ENCODE peak calls at places on chromosomes 6 and 20, in eight cellular contexts. N is GM23338, A is transverse colon, L is prostate gland, R is sigmoid colon, M is upper lobe of left lung, Q is suprapubic skin, Z is spleen. G is an unnamed sample.

GRCh38 chr20:61434361-61434781 is 182.3 kb downstream of the CDH4 start:
- DNase-seq in N (no peak), A (no peak), L (no peak), R (no peak), M (no peak), Q (no peak), Z (no peak), G (no peak)

GRCh38 chr6:88536056-88536455 is 369.9 kb upstream of the CNR1 start:
- DNase-seq in N (no peak), A (no peak), L (no peak), R (no peak), M (no peak), Q (no peak), Z (no peak), G (no peak)

GRCh38 chr6:9504191-9504590 is 910.7 kb downstream of the TFAP2A start:
- DNase-seq in N (no peak), A (no peak), L (no peak), R (no peak), M (no peak), Q (no peak), Z (no peak), G (no peak)

GRCh38 chr20:50977066-50978045 is 18.7 kb downstream of the MOCS3 start:
- DNase-seq in N (no peak), A (no peak), L (no peak), R (no peak), M (no peak), Q (no peak), Z (no peak), G (no peak)

GRCh38 chr6:121612916-121613315 is 177.5 kb downstream of the GJA1 start:
- DNase-seq in N (no peak), A (no peak), L (no peak), R (no peak), M (no peak), Q (no peak), Z (no peak), G (no peak)

GRCh38 chr6:5762561-5762968 is 244.2 kb downstream of the NRN1 start:
- DNase-seq in N (no peak), A (no peak), L (no peak), R (peak; percentile 72), M (no peak), Q (peak; percentile 35), Z (no peak), G (no peak)

GRCh38 chr6:133983099-133983939 is 30.3 kb downstream of the TBPL1 start:
- DNase-seq in N (no peak), A (no peak), L (no peak), R (no peak), M (peak; percentile 86), Q (no peak), Z (no peak), G (no peak)

GRCh38 chr6:159745081-159745480 is 16.8 kb upstream of the ACAT2 start:
- DNase-seq in N (no peak), A (no peak), L (no peak), R (no peak), M (no peak), Q (no peak), Z (no peak), G (no peak)

GRCh38 chr20:36335187-36335870 is 29.2 kb downstream of the DLGAP4 start:
- DNase-seq in N (no peak), A (no peak), L (no peak), R (no peak), M (no peak), Q (no peak), Z (peak; percentile 34), G (no peak)

GRCh38 chr6:79789843-79790242 is 157.5 kb downstream of the ELOVL4 start:
- DNase-seq in N (no peak), A (no peak), L (no peak), R (no peak), M (no peak), Q (no peak), Z (no peak), G (no peak)

GRCh38 chr20:62875419-62876355 is 14.1 kb upstream of the TCFL5 start:
- DNase-seq in N (peak; percentile 85), A (peak; percentile 78), L (peak; percentile 60), R (peak; percentile 95), M (peak; percentile 68), Q (peak; percentile 93), Z (peak; percentile 84), G (no peak)

DNA sequence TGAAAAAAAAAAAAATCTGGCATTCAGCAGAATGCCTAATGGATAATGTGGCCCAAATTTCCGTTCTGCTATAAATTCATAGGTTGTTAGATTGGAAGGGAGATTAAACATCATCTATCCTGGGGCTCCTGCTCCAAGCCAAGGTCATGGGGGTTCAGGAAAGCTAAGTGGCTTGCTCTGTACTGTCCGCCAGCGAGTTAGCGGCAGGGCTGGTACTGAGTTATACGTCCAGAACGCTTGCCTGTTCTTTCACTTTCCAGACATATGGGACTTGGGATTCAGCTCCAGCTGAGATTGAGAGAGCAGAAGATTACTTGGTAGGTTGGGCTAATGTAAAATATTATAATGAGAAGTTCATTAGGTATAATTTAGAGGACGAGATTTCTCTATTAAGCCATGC is 858 bp downstream of the RWDD1 start:
- DNase-seq in N (no peak), A (peak; percentile 37), L (no peak), R (peak; percentile 65), M (peak; percentile 57), Q (no peak), Z (no peak), G (no peak)
- TF ChIP-seq POLR2AphosphoS5 in N (no peak), A (no peak), L (no peak), R (no peak), M (no peak), Q (no peak), Z (no peak), G (no peak)

GRCh38 chr20:49283176-49283702 is 5.4 kb upstream of the ZNFX1 start:
- DNase-seq in N (no peak), A (no peak), L (no peak), R (no peak), M (no peak), Q (no peak), Z (no peak), G (no peak)
- TF ChIP-seq POLR2AphosphoS5 in N (peak; percentile 44), A (no peak), L (no peak), R (no peak), M (no peak), Q (no peak), Z (no peak), G (peak; percentile 34)

GRCh38 chr6:31621320-31621939 is 915 bp downstream of the PRRC2A start:
- DNase-seq in N (no peak), A (no peak), L (no peak), R (no peak), M (no peak), Q (no peak), Z (no peak), G (no peak)

GRCh38 chr6:31622678-31623077 is 2.2 kb downstream of the PRRC2A start:
- DNase-seq in N (no peak), A (no peak), L (peak; percentile 91), R (no peak), M (peak; percentile 57), Q (no peak), Z (no peak), G (no peak)

GRCh38 chr6:31620586-31621319 is at the start of gene PRRC2A:
- DNase-seq in N (peak; percentile 91), A (peak; percentile 96), L (peak; percentile 75), R (peak; percentile 92), M (peak; percentile 80), Q (peak; percentile 91), Z (peak; percentile 98), G (peak; percentile 75)

GRCh38 chr6:31621991-31622390 is 1.5 kb downstream of the PRRC2A start:
- DNase-seq in N (no peak), A (peak; percentile 33), L (peak; percentile 78), R (no peak), M (no peak), Q (no peak), Z (no peak), G (no peak)

DNA sequence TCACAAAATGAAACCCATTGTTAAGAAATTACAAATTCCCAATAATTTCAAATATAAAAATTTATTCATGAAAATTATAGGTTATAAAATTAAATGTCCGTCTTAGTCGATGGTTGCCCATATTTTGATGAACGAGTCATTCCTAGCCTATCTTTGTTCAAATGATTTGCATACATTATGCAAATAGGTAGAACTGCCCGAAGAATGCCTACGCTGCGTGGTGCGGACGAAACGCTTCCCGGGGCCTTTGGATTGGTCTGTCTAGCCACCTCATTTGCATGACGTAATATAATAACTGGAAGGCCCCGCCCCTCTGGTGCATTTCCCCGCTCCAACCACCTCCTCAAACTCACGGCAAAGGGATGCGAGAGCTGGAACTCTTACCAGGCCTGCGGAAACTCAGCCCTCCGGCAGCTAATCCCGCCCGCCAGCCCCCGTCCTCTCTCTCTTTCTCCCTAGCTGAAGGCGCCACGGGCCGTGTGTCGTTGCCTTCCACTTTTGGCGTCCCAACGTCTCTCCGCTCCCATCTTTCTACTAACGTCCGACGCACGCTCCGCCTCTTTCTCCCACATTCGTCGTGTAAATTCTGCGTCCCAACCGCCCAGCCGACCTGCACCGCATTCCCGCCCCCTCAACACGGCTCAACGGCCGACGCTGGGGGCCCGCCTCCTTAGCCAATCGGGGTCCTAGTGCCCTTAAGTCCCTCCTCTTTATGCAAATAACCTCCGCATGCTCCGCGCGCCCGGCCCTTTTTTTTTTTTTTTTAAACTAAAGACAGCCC is 520 bp upstream of the PRRC2A start:
- DNase-seq in N (peak; percentile 99), A (peak; percentile 98), L (peak; percentile 97), R (peak; percentile 99), M (peak; percentile 98), Q (peak; percentile 100), Z (peak; percentile 99), G (peak; percentile 89)
- TF ChIP-seq POLR2AphosphoS5 in N (peak; percentile 90), A (peak; percentile 86), L (peak; percentile 94), R (peak; percentile 86), M (peak; percentile 94), Q (peak; percentile 87), Z (peak; percentile 95), G (peak; percentile 95)

GRCh38 chr6:142786476-142786875 is 158.5 kb downstream of the HIVEP2 start:
- DNase-seq in N (no peak), A (no peak), L (no peak), R (no peak), M (no peak), Q (no peak), Z (no peak), G (no peak)

GRCh38 chr6:142783499-142783898 is 161.5 kb downstream of the HIVEP2 start:
- DNase-seq in N (no peak), A (no peak), L (no peak), R (no peak), M (no peak), Q (no peak), Z (no peak), G (no peak)

GRCh38 chr6:142787422-142787821 is 157.6 kb downstream of the HIVEP2 start:
- DNase-seq in N (no peak), A (no peak), L (no peak), R (no peak), M (no peak), Q (no peak), Z (no peak), G (no peak)

GRCh38 chr6:142781124-142781523 is 163.9 kb downstream of the HIVEP2 start:
- DNase-seq in N (no peak), A (no peak), L (no peak), R (no peak), M (no peak), Q (no peak), Z (no peak), G (no peak)

DNA sequence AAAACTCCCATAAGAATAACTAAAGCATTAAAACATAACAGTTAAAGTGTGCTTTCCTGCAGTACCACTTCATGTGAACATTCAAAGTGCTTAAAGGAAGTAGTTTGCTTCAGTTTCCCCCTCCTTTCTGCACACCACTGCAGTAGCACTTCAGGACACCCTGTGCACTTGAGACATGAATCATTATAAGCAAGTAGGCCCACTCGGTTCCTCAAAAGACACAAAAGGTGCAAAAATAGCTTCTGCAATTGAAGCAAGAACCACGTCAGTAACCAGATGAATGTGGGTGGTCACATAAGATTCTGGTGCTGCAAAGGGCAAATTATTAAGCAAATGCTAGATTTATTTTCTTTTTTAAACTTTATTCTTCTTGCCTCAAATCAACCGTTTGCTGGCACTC is 160.6 kb downstream of the HIVEP2 start:
- DNase-seq in N (no peak), A (no peak), L (no peak), R (no peak), M (peak; percentile 66), Q (no peak), Z (no peak), G (peak; percentile 21)
- TF ChIP-seq POLR2AphosphoS5 in N (no peak), A (no peak), L (no peak), R (peak; percentile 32), M (peak; percentile 60), Q (no peak), Z (peak; percentile 71), G (no peak)

G was measured in GM12891.